ENCODE peak calls at places on chromosomes 7 and 10, in eight cellular contexts. P, U, O, Z, R, A, H and W are unnamed samples.

GRCh38 chr7:128796325-128796724 is 4.6 kb downstream of the CCDC136 start:
- DNase-seq in P (no peak), U (no peak), O (no peak), Z (peak), R (no peak), A (no peak), H (no peak), W (no peak)

GRCh38 chr7:3089493-3089892 is 45.8 kb upstream of the CARD11 start:
- DNase-seq in P (no peak), U (no peak), O (peak), Z (peak), R (no peak), A (no peak), H (no peak), W (no peak)

GRCh38 chr7:21352540-21353387 is 75.1 kb upstream of the SP4 start:
- DNase-seq in P (no peak), U (no peak), O (peak), Z (no peak), R (no peak), A (no peak), H (no peak), W (peak)

GRCh38 chr7:134532155-134533089 is 5.1 kb downstream of the AKR1B10 start:
- DNase-seq in P (no peak), U (no peak), O (no peak), Z (no peak), R (no peak), A (no peak), H (no peak), W (no peak)

GRCh38 chr7:12031638-12032037 is 179.5 kb upstream of the TMEM106B start:
- DNase-seq in P (no peak), U (no peak), O (no peak), Z (peak), R (no peak), A (no peak), H (no peak), W (no peak)

GRCh38 chr7:18177129-18177814 is 149.6 kb upstream of the PRPS1L1 start:
- DNase-seq in P (no peak), U (no peak), O (no peak), Z (no peak), R (no peak), A (no peak), H (no peak), W (no peak)

GRCh38 chr10:71213127-71213616 is 802 bp downstream of the UNC5B start:
- DNase-seq in P (peak), U (no peak), O (peak), Z (peak), R (peak), A (peak), H (peak), W (peak)

GRCh38 chr10:6314620-6315205 is 112.0 kb downstream of the PFKFB3 start:
- DNase-seq in P (no peak), U (no peak), O (no peak), Z (no peak), R (no peak), A (no peak), H (no peak), W (no peak)

GRCh38 chr7:98703916-98704315 is 86.8 kb downstream of the NPTX2 start:
- DNase-seq in P (no peak), U (no peak), O (no peak), Z (no peak), R (no peak), A (no peak), H (no peak), W (no peak)

GRCh38 chr7:26993816-26994810 is 101.7 kb downstream of the HOXA1 start:
- DNase-seq in P (no peak), U (no peak), O (no peak), Z (peak), R (no peak), A (no peak), H (no peak), W (no peak)

GRCh38 chr7:127392182-127392565 is 334 bp downstream of the ZNF800 start:
- DNase-seq in P (peak), U (peak), O (peak), Z (peak), R (no peak), A (no peak), H (peak), W (peak)

GRCh38 chr10:78045237-78045636 is 11.6 kb downstream of the RPS24 start:
- DNase-seq in P (peak), U (no peak), O (peak), Z (no peak), R (no peak), A (no peak), H (peak), W (peak)

GRCh38 chr7:115475774-115476407 is 554.0 kb downstream of the MDFIC start:
- DNase-seq in P (no peak), U (no peak), O (no peak), Z (no peak), R (peak), A (no peak), H (no peak), W (no peak)

GRCh38 chr10:59896186-59896585 is 10.2 kb downstream of the CCDC6 start:
- DNase-seq in P (no peak), U (no peak), O (no peak), Z (no peak), R (no peak), A (no peak), H (no peak), W (no peak)

GRCh38 chr7:4713183-4713784 is 31.2 kb downstream of the FOXK1 start:
- DNase-seq in P (no peak), U (no peak), O (peak), Z (peak), R (no peak), A (peak), H (no peak), W (peak)

GRCh38 chr10:79449181-79450146 is 4.0 kb upstream of the ZCCHC24 start:
- DNase-seq in P (no peak), U (no peak), O (no peak), Z (no peak), R (no peak), A (no peak), H (no peak), W (no peak)

GRCh38 chr10:121708921-121709625 is 110.8 kb upstream of the FGFR2 start:
- DNase-seq in P (no peak), U (no peak), O (no peak), Z (no peak), R (no peak), A (no peak), H (no peak), W (no peak)

GRCh38 chr7:133051066-133051465 is 30.8 kb downstream of the CHCHD3 start:
- DNase-seq in P (no peak), U (no peak), O (peak), Z (peak), R (no peak), A (no peak), H (no peak), W (peak)

GRCh38 chr7:27277628-27278027 is 35.0 kb downstream of the EVX1 start:
- DNase-seq in P (no peak), U (no peak), O (no peak), Z (no peak), R (no peak), A (no peak), H (no peak), W (no peak)

GRCh38 chr10:92789826-92790225 is 58.5 kb upstream of the EXOC6 start:
- DNase-seq in P (no peak), U (no peak), O (no peak), Z (no peak), R (no peak), A (no peak), H (no peak), W (no peak)

GRCh38 chr7:133003052-133003910 is 78.6 kb downstream of the CHCHD3 start:
- DNase-seq in P (no peak), U (no peak), O (no peak), Z (peak), R (no peak), A (no peak), H (no peak), W (no peak)

GRCh38 chr10:30151581-30152389 is 92.4 kb upstream of the JCAD start:
- DNase-seq in P (peak), U (no peak), O (no peak), Z (peak), R (no peak), A (no peak), H (no peak), W (no peak)

GRCh38 chr7:128841961-128842673 is 11.9 kb downstream of the FLNC start:
- DNase-seq in P (peak), U (no peak), O (peak), Z (no peak), R (no peak), A (no peak), H (peak), W (peak)

GRCh38 chr7:38744746-38745145 is 113.6 kb upstream of the AMPH start:
- DNase-seq in P (no peak), U (no peak), O (no peak), Z (peak), R (no peak), A (no peak), H (no peak), W (no peak)

GRCh38 chr7:81280531-81280930 is 361.7 kb upstream of the SEMA3C start:
- DNase-seq in P (no peak), U (no peak), O (no peak), Z (no peak), R (no peak), A (no peak), H (no peak), W (no peak)

GRCh38 chr10:1419796-1420429 is 317.4 kb downstream of the ADARB2 start:
- DNase-seq in P (no peak), U (no peak), O (no peak), Z (no peak), R (no peak), A (no peak), H (no peak), W (no peak)

GRCh38 chr7:102192790-102193189 is 93.9 kb upstream of the SH2B2 start:
- DNase-seq in P (no peak), U (no peak), O (no peak), Z (no peak), R (no peak), A (no peak), H (no peak), W (no peak)

GRCh38 chr10:83164134-83164533 is 975.2 kb upstream of the GHITM start:
- DNase-seq in P (no peak), U (no peak), O (no peak), Z (no peak), R (no peak), A (no peak), H (no peak), W (no peak)

GRCh38 chr10:11993834-11994468 is 48.7 kb downstream of the UPF2 start:
- DNase-seq in P (no peak), U (no peak), O (peak), Z (no peak), R (no peak), A (no peak), H (no peak), W (peak)

GRCh38 chr7:82810558-82811259 is 352.0 kb downstream of the PCLO start:
- DNase-seq in P (no peak), U (no peak), O (no peak), Z (peak), R (peak), A (peak), H (no peak), W (peak)

GRCh38 chr7:68865351-68865885 is 732.9 kb upstream of the AUTS2 start:
- DNase-seq in P (no peak), U (no peak), O (no peak), Z (no peak), R (no peak), A (no peak), H (no peak), W (no peak)

GRCh38 chr10:45441791-45442190 is 67.8 kb downstream of the ALOX5 start:
- DNase-seq in P (no peak), U (no peak), O (no peak), Z (no peak), R (no peak), A (no peak), H (no peak), W (no peak)

GRCh38 chr10:26029858-26030257 is 95.8 kb downstream of the MYO3A start:
- DNase-seq in P (no peak), U (no peak), O (no peak), Z (no peak), R (no peak), A (no peak), H (no peak), W (no peak)

GRCh38 chr7:139482662-139483466 is 609 bp downstream of the KLRG2 start:
- DNase-seq in P (no peak), U (no peak), O (no peak), Z (no peak), R (no peak), A (no peak), H (peak), W (peak)

GRCh38 chr10:104329754-104330153 is 8.5 kb downstream of the ITPRIP start:
- DNase-seq in P (no peak), U (no peak), O (no peak), Z (peak), R (no peak), A (no peak), H (no peak), W (no peak)

GRCh38 chr7:73730485-73730884 is 8.1 kb downstream of the ABHD11 start:
- DNase-seq in P (no peak), U (no peak), O (no peak), Z (no peak), R (no peak), A (no peak), H (no peak), W (no peak)

GRCh38 chr7:106775552-106775936 is 89.5 kb upstream of the PIK3CG start:
- DNase-seq in P (no peak), U (no peak), O (no peak), Z (peak), R (no peak), A (no peak), H (no peak), W (no peak)